ENCODE peak calls at places on chromosomes 7 and 10, in ten cellular contexts. M is right atrium auricular region, U is fibroblast of lung, T is choroid plexus epithelial cell, Q is fibroblast of pulmonary artery, F is transverse colon, I is hepatocyte, V is endodermal cell, R is esophagus muscularis mucosa, Z is A673. N is an unnamed sample.

GRCh38 chr7:38461887-38462286 is 169.3 kb downstream of the AMPH start:
- DNase-seq in M (no peak), U (no peak), T (no peak), Q (no peak), F (peak), I (no peak), V (no peak), R (no peak), Z (no peak), N (no peak)

GRCh38 chr7:2037805-2038635 is 194.7 kb downstream of the MAD1L1 start:
- DNase-seq in M (peak), U (peak), T (peak), Q (peak), F (no peak), I (no peak), V (no peak), R (no peak), Z (peak), N (no peak)

GRCh38 chr10:3584926-3585784 is 199.9 kb downstream of the KLF6 start:
- DNase-seq in M (no peak), U (no peak), T (no peak), Q (no peak), F (no peak), I (no peak), V (no peak), R (peak), Z (no peak), N (no peak)

GRCh38 chr10:16986406-16987128 is 143.0 kb downstream of the CUBN start:
- DNase-seq in M (no peak), U (peak), T (peak), Q (peak), F (no peak), I (no peak), V (peak), R (no peak), Z (peak), N (peak)

GRCh38 chr10:132411561-132412253 is 14.7 kb downstream of the PWWP2B start:
- DNase-seq in M (no peak), U (peak), T (peak), Q (peak), F (peak), I (peak), V (peak), R (no peak), Z (peak), N (no peak)

GRCh38 chr10:131569851-131570715 is 258.6 kb upstream of the TCERG1L start:
- DNase-seq in M (peak), U (no peak), T (no peak), Q (no peak), F (no peak), I (no peak), V (peak), R (no peak), Z (peak), N (no peak)

GRCh38 chr10:128468462-128468861 is 342.2 kb upstream of the MKI67 start:
- DNase-seq in M (no peak), U (no peak), T (no peak), Q (no peak), F (no peak), I (no peak), V (no peak), R (no peak), Z (no peak), N (no peak)

GRCh38 chr10:24208661-24209420 is at the start of gene KIAA1217:
- DNase-seq in M (peak), U (peak), T (peak), Q (peak), F (peak), I (peak), V (peak), R (no peak), Z (peak), N (peak)

GRCh38 chr7:24836084-24836483 is 78.8 kb upstream of the GSDME start:
- DNase-seq in M (no peak), U (no peak), T (no peak), Q (no peak), F (no peak), I (no peak), V (no peak), R (no peak), Z (no peak), N (no peak)

GRCh38 chr7:5481241-5482019 is 57.8 kb upstream of the TNRC18 start:
- DNase-seq in M (no peak), U (no peak), T (no peak), Q (no peak), F (no peak), I (no peak), V (peak), R (no peak), Z (no peak), N (no peak)

GRCh38 chr7:51321961-51322515 is 5.4 kb upstream of the COBL start:
- DNase-seq in M (peak), U (no peak), T (no peak), Q (no peak), F (no peak), I (no peak), V (peak), R (no peak), Z (no peak), N (no peak)

GRCh38 chr10:5434017-5434753 is 21.8 kb downstream of the NET1 start:
- DNase-seq in M (no peak), U (peak), T (peak), Q (peak), F (no peak), I (peak), V (no peak), R (no peak), Z (peak), N (no peak)

GRCh38 chr10:80541144-80541750 is 3.5 kb downstream of the SH2D4B start:
- DNase-seq in M (peak), U (no peak), T (no peak), Q (no peak), F (no peak), I (no peak), V (no peak), R (peak), Z (no peak), N (no peak)

GRCh38 chr10:11014671-11015141 is 3.0 kb upstream of the CELF2 start:
- DNase-seq in M (no peak), U (no peak), T (no peak), Q (no peak), F (peak), I (no peak), V (no peak), R (no peak), Z (no peak), N (no peak)

GRCh38 chr7:12985752-12986151 is 298.3 kb downstream of the ARL4A start:
- DNase-seq in M (no peak), U (no peak), T (no peak), Q (no peak), F (no peak), I (no peak), V (no peak), R (no peak), Z (no peak), N (no peak)

GRCh38 chr7:73894851-73895441 is 34.0 kb downstream of the TMEM270 start:
- DNase-seq in M (peak), U (peak), T (peak), Q (peak), F (peak), I (no peak), V (no peak), R (peak), Z (no peak), N (peak)

GRCh38 chr10:119817991-119818888 is 54.4 kb downstream of the MCMBP start:
- DNase-seq in M (no peak), U (peak), T (peak), Q (peak), F (peak), I (peak), V (peak), R (no peak), Z (no peak), N (peak)

GRCh38 chr7:137981175-137981574 is 20.7 kb downstream of the CREB3L2 start:
- DNase-seq in M (no peak), U (no peak), T (no peak), Q (no peak), F (no peak), I (no peak), V (no peak), R (no peak), Z (no peak), N (no peak)

GRCh38 chr7:4882169-4882741 is 1.3 kb downstream of the RADIL start:
- DNase-seq in M (peak), U (peak), T (peak), Q (peak), F (peak), I (peak), V (peak), R (peak), Z (no peak), N (no peak)

GRCh38 chr7:35418716-35419425 is 165.0 kb upstream of the TBX20 start:
- DNase-seq in M (peak), U (no peak), T (no peak), Q (no peak), F (no peak), I (no peak), V (no peak), R (no peak), Z (no peak), N (no peak)

GRCh38 chr10:50310560-50311174 is 59.4 kb upstream of the ASAH2 start:
- DNase-seq in M (no peak), U (no peak), T (peak), Q (peak), F (peak), I (peak), V (peak), R (no peak), Z (peak), N (no peak)

GRCh38 chr10:30705086-30705624 is 75.6 kb upstream of the LYZL2 start:
- DNase-seq in M (no peak), U (no peak), T (no peak), Q (no peak), F (peak), I (no peak), V (no peak), R (no peak), Z (no peak), N (no peak)

GRCh38 chr7:144835166-144835611 is 664 bp downstream of the TPK1 start:
- DNase-seq in M (no peak), U (peak), T (peak), Q (peak), F (peak), I (peak), V (no peak), R (no peak), Z (peak), N (no peak)

GRCh38 chr7:154985230-154985629 is 17.7 kb downstream of the PAXIP1 start:
- DNase-seq in M (no peak), U (no peak), T (no peak), Q (no peak), F (no peak), I (no peak), V (no peak), R (no peak), Z (no peak), N (no peak)
- TF ChIP-seq CTCF in M (no peak), U (no peak), T (no peak), Q (no peak), F (no peak), I (no peak), V (no peak), R (no peak), Z (no peak), N (no peak)

GRCh38 chr10:123854498-123854897 is 37.1 kb downstream of the CPXM2 start:
- DNase-seq in M (no peak), U (no peak), T (no peak), Q (no peak), F (no peak), I (no peak), V (no peak), R (no peak), Z (no peak), N (no peak)
- TF ChIP-seq CTCF in M (no peak), U (no peak), T (no peak), Q (no peak), F (no peak), I (no peak), V (no peak), R (no peak), Z (no peak), N (no peak)

GRCh38 chr7:68688416-68689086 is 909.7 kb upstream of the AUTS2 start:
- DNase-seq in M (no peak), U (no peak), T (no peak), Q (no peak), F (no peak), I (no peak), V (peak), R (no peak), Z (peak), N (no peak)

GRCh38 chr7:68679456-68680234 is 918.6 kb upstream of the AUTS2 start:
- DNase-seq in M (no peak), U (no peak), T (no peak), Q (no peak), F (no peak), I (no peak), V (no peak), R (no peak), Z (peak), N (no peak)

GRCh38 chr7:68689087-68689433 is 909.2 kb upstream of the AUTS2 start:
- DNase-seq in M (no peak), U (no peak), T (no peak), Q (no peak), F (no peak), I (no peak), V (no peak), R (no peak), Z (peak), N (no peak)

GRCh38 chr7:68680235-68680872 is 917.9 kb upstream of the AUTS2 start:
- DNase-seq in M (no peak), U (no peak), T (no peak), Q (no peak), F (no peak), I (no peak), V (no peak), R (no peak), Z (peak), N (no peak)

GRCh38 chr7:68684246-68684850 is 913.9 kb upstream of the AUTS2 start:
- DNase-seq in M (no peak), U (no peak), T (no peak), Q (peak), F (no peak), I (no peak), V (peak), R (no peak), Z (peak), N (no peak)
- TF ChIP-seq CTCF in M (no peak), U (no peak), T (no peak), Q (no peak), F (no peak), I (no peak), V (no peak), R (no peak), Z (no peak), N (no peak)

DNA sequence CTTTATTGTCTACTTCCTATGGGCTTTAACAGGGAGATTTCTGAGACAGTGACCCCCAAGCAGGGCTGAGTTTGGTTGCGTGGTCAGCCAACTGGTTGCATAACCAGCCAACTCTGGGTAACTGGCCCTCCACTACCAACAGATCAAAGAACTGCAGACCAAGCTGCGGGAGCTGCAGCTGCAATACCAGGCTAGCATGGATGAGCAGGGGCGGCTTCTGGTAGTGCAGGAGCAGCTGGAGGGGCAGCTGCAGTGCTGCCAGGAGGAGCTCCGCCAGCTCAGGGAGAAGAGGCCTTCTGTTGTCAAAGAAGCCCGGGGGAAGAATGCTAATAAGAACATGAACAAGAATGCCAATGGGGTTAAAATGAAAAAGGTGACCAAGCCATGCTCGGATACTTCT is 15.7 kb upstream of the FLNC start:
- DNase-seq in M (no peak), U (no peak), T (no peak), Q (no peak), F (no peak), I (no peak), V (no peak), R (no peak), Z (no peak), N (no peak)
- TF ChIP-seq CTCF in M (no peak), U (no peak), T (no peak), Q (no peak), F (no peak), I (no peak), V (no peak), R (no peak), Z (no peak), N (no peak)

N was measured in RWPE1.